ENCODE peak calls at places on chromosome 1, in eight cellular contexts. V, T, H, C, Y, D, I and O are unnamed samples.

GRCh38 chr1:229637746-229638145 is 11.7 kb downstream of the URB2 start:
- DNase-seq in V (no peak), T (no peak), H (no peak), C (no peak), Y (no peak), D (no peak), I (no peak), O (no peak)

GRCh38 chr1:214641214-214641895 is 38.4 kb downstream of the CENPF start:
- DNase-seq in V (no peak), T (no peak), H (no peak), C (no peak), Y (no peak), D (no peak), I (no peak), O (no peak)

GRCh38 chr1:198919667-198920398 is 281.0 kb downstream of the PTPRC start:
- DNase-seq in V (no peak), T (no peak), H (no peak), C (no peak), Y (no peak), D (no peak), I (no peak), O (no peak)

GRCh38 chr1:181936768-181937581 is 124.5 kb downstream of the ZNF648 start:
- DNase-seq in V (no peak), T (peak; percentile 60), H (peak; percentile 70), C (no peak), Y (no peak), D (no peak), I (no peak), O (peak; percentile 88)

GRCh38 chr1:3610165-3610822 is 1.0 kb downstream of the MEGF6 start:
- DNase-seq in V (no peak), T (peak; percentile 75), H (no peak), C (no peak), Y (no peak), D (no peak), I (no peak), O (peak; percentile 19)

GRCh38 chr1:33005812-33006465 is 30.7 kb downstream of the AK2 start:
- DNase-seq in V (no peak), T (no peak), H (peak; percentile 25), C (no peak), Y (no peak), D (no peak), I (no peak), O (no peak)

GRCh38 chr1:3366181-3367051 is 88.0 kb upstream of the ARHGEF16 start:
- DNase-seq in V (no peak), T (no peak), H (no peak), C (no peak), Y (no peak), D (no peak), I (no peak), O (no peak)

GRCh38 chr1:188735567-188735966 is 1742.1 kb downstream of the BRINP3 start:
- DNase-seq in V (no peak), T (no peak), H (peak; percentile 4), C (no peak), Y (no peak), D (no peak), I (no peak), O (no peak)

GRCh38 chr1:115478933-115479551 is 141.0 kb upstream of the NGF start:
- DNase-seq in V (no peak), T (no peak), H (no peak), C (no peak), Y (no peak), D (peak; percentile 10), I (no peak), O (no peak)

GRCh38 chr1:9062846-9063245 is 6.6 kb downstream of the SLC2A5 start:
- DNase-seq in V (no peak), T (no peak), H (no peak), C (no peak), Y (no peak), D (no peak), I (no peak), O (no peak)

GRCh38 chr1:173580658-173581057 is 22.2 kb downstream of the SLC9C2 start:
- DNase-seq in V (no peak), T (no peak), H (no peak), C (no peak), Y (no peak), D (no peak), I (no peak), O (no peak)

GRCh38 chr1:22163578-22163977 is 20.7 kb upstream of the WNT4 start:
- DNase-seq in V (no peak), T (no peak), H (no peak), C (no peak), Y (no peak), D (no peak), I (no peak), O (no peak)

GRCh38 chr1:171740987-171741871 is 636 bp downstream of the VAMP4 start:
- DNase-seq in V (peak; percentile 59), T (peak; percentile 35), H (peak; percentile 49), C (no peak), Y (peak; percentile 28), D (peak; percentile 38), I (peak; percentile 71), O (peak; percentile 66)

GRCh38 chr1:67044631-67045270 is 9.2 kb downstream of the SLC35D1 start:
- DNase-seq in V (no peak), T (no peak), H (no peak), C (no peak), Y (no peak), D (no peak), I (no peak), O (no peak)

GRCh38 chr1:241323510-241323909 is 33.5 kb downstream of the RGS7 start:
- DNase-seq in V (no peak), T (peak; percentile 24), H (peak; percentile 74), C (no peak), Y (no peak), D (no peak), I (no peak), O (no peak)

GRCh38 chr1:27526569-27527222 is 36.7 kb upstream of the WASF2 start:
- DNase-seq in V (no peak), T (no peak), H (no peak), C (no peak), Y (no peak), D (no peak), I (no peak), O (peak; percentile 59)

GRCh38 chr1:60847855-60848582 is 234.3 kb upstream of the NFIA start:
- DNase-seq in V (no peak), T (no peak), H (no peak), C (no peak), Y (no peak), D (no peak), I (no peak), O (no peak)

GRCh38 chr1:14037101-14037807 is 337.3 kb downstream of the PRDM2 start:
- DNase-seq in V (no peak), T (no peak), H (no peak), C (no peak), Y (no peak), D (no peak), I (no peak), O (no peak)

GRCh38 chr1:171221665-171222591 is 26.4 kb upstream of the FMO1 start:
- DNase-seq in V (peak; percentile 54), T (no peak), H (no peak), C (no peak), Y (no peak), D (no peak), I (no peak), O (no peak)

GRCh38 chr1:63877816-63878215 is 104.0 kb downstream of the ROR1 start:
- DNase-seq in V (no peak), T (no peak), H (no peak), C (no peak), Y (no peak), D (no peak), I (no peak), O (no peak)

GRCh38 chr1:238005116-238005515 is 114.4 kb upstream of the ZP4 start:
- DNase-seq in V (no peak), T (no peak), H (no peak), C (no peak), Y (no peak), D (no peak), I (no peak), O (no peak)

GRCh38 chr1:39892611-39893595 is 8.8 kb downstream of the MYCL start:
- DNase-seq in V (no peak), T (no peak), H (peak; percentile 51), C (no peak), Y (no peak), D (no peak), I (peak; percentile 1), O (peak; percentile 44)

GRCh38 chr1:3251099-3251809 is 182.3 kb downstream of the PRDM16 start:
- DNase-seq in V (no peak), T (no peak), H (no peak), C (no peak), Y (no peak), D (no peak), I (no peak), O (no peak)

GRCh38 chr1:24970399-24970753 is 40.3 kb upstream of the RUNX3 start:
- DNase-seq in V (peak; percentile 40), T (no peak), H (no peak), C (peak; percentile 54), Y (no peak), D (no peak), I (no peak), O (no peak)

GRCh38 chr1:110513511-110513910 is 5.5 kb downstream of the KCNA10 start:
- DNase-seq in V (no peak), T (no peak), H (no peak), C (no peak), Y (no peak), D (no peak), I (no peak), O (no peak)

GRCh38 chr1:236030572-236030971 is 34.3 kb downstream of the NID1 start:
- DNase-seq in V (no peak), T (no peak), H (no peak), C (no peak), Y (no peak), D (no peak), I (no peak), O (no peak)

GRCh38 chr1:202697038-202697437 is 13.2 kb downstream of the SYT2 start:
- DNase-seq in V (no peak), T (no peak), H (no peak), C (peak; percentile 45), Y (no peak), D (no peak), I (no peak), O (no peak)